ENCODE peak calls at places on chromosome 14, in seven cellular contexts. W is upper lobe of left lung, H is IMR-90, G is AG04450, P is psoas muscle, I is body of pancreas, C is fibroblast of lung. S is an unnamed sample.
A peak's percentile ranks its signal among the peaks of the same experiment; 100 is the strongest.

GRCh38 chr14:94059998-94060397 is 21.0 kb downstream of the DDX24 start:
- DNase-seq in W (no peak), H (no peak), G (no peak), P (no peak), I (no peak), C (no peak), S (no peak)

GRCh38 chr14:91317381-91318313 is 73.1 kb upstream of the GPR68 start:
- DNase-seq in W (peak; percentile 91), H (no peak), G (no peak), P (peak; percentile 84), I (peak; percentile 65), C (peak; percentile 8), S (peak; percentile 24)

GRCh38 chr14:56555921-56556570 is 23.6 kb upstream of the TMEM260 start:
- DNase-seq in W (no peak), H (peak; percentile 43), G (no peak), P (no peak), I (no peak), C (peak; percentile 20), S (no peak)

GRCh38 chr14:49940805-49941421 is 48.0 kb downstream of the ARF6 start:
- DNase-seq in W (no peak), H (peak; percentile 64), G (no peak), P (no peak), I (no peak), C (peak; percentile 71), S (no peak)

GRCh38 chr14:46472261-46472660 is 179.3 kb downstream of the RPL10L start:
- DNase-seq in W (no peak), H (no peak), G (no peak), P (no peak), I (no peak), C (no peak), S (no peak)

GRCh38 chr14:22178330-22178981 is 410.6 kb downstream of the DAD1 start:
- DNase-seq in W (no peak), H (peak; percentile 20), G (no peak), P (no peak), I (no peak), C (peak; percentile 3), S (peak; percentile 11)

GRCh38 chr14:94517641-94518257 is 8.5 kb upstream of the SERPINA12 start:
- DNase-seq in W (no peak), H (no peak), G (no peak), P (no peak), I (no peak), C (no peak), S (no peak)

GRCh38 chr14:101508196-101508947 is 52.9 kb upstream of the DIO3 start:
- DNase-seq in W (no peak), H (no peak), G (no peak), P (peak; percentile 40), I (no peak), C (no peak), S (no peak)

GRCh38 chr14:99910337-99911268 is 117.4 kb downstream of the EML1 start:
- DNase-seq in W (no peak), H (peak; percentile 95), G (peak; percentile 69), P (no peak), I (no peak), C (peak; percentile 94), S (no peak)

GRCh38 chr14:70698288-70698687 is 56.6 kb downstream of the TTC9 start:
- DNase-seq in W (no peak), H (peak; percentile 19), G (no peak), P (no peak), I (peak; percentile 43), C (peak; percentile 62), S (no peak)

GRCh38 chr14:75234173-75234855 is 44.3 kb upstream of the FOS start:
- DNase-seq in W (no peak), H (peak; percentile 90), G (peak; percentile 66), P (no peak), I (peak; percentile 72), C (peak; percentile 96), S (no peak)

GRCh38 chr14:101708853-101709532 is 52.5 kb upstream of the PPP2R5C start:
- DNase-seq in W (peak; percentile 46), H (no peak), G (no peak), P (no peak), I (no peak), C (no peak), S (no peak)

GRCh38 chr14:90348270-90348669 is 16.5 kb upstream of the NRDE2 start:
- DNase-seq in W (no peak), H (no peak), G (no peak), P (no peak), I (no peak), C (no peak), S (no peak)

GRCh38 chr14:30210630-30211029 is 283.0 kb upstream of the PRKD1 start:
- DNase-seq in W (no peak), H (peak; percentile 62), G (no peak), P (no peak), I (no peak), C (peak; percentile 64), S (no peak)

GRCh38 chr14:92542766-92543554 is 29.4 kb downstream of the RIN3 start:
- DNase-seq in W (no peak), H (no peak), G (no peak), P (no peak), I (no peak), C (no peak), S (no peak)

GRCh38 chr14:95760596-95760995 is 46.7 kb upstream of the TCL1A start:
- DNase-seq in W (no peak), H (no peak), G (no peak), P (no peak), I (no peak), C (no peak), S (no peak)

GRCh38 chr14:100654025-100654813 is 67.0 kb upstream of the BEGAIN start:
- DNase-seq in W (no peak), H (no peak), G (no peak), P (no peak), I (no peak), C (no peak), S (no peak)

GRCh38 chr14:96581902-96582640 is 79.9 kb downstream of the PAPOLA start:
- DNase-seq in W (no peak), H (no peak), G (no peak), P (no peak), I (no peak), C (no peak), S (no peak)

GRCh38 chr14:71574976-71575375 is 357.3 kb upstream of the RGS6 start:
- DNase-seq in W (no peak), H (peak; percentile 92), G (peak; percentile 66), P (no peak), I (no peak), C (peak; percentile 94), S (no peak)

GRCh38 chr14:87816421-87816820 is 176.6 kb downstream of the GALC start:
- DNase-seq in W (no peak), H (no peak), G (no peak), P (no peak), I (no peak), C (no peak), S (no peak)

GRCh38 chr14:94780536-94781404 is 10.9 kb upstream of the GSC start:
- DNase-seq in W (no peak), H (no peak), G (no peak), P (no peak), I (no peak), C (no peak), S (no peak)

GRCh38 chr14:104283197-104284106 is 145.1 kb downstream of the KIF26A start:
- DNase-seq in W (peak; percentile 59), H (no peak), G (no peak), P (peak; percentile 45), I (no peak), C (no peak), S (no peak)

GRCh38 chr14:57889245-57889644 is 23.4 kb upstream of the SLC35F4 start:
- DNase-seq in W (no peak), H (no peak), G (no peak), P (no peak), I (peak; percentile 29), C (peak; percentile 26), S (no peak)

GRCh38 chr14:68366656-68367055 is 426.2 kb downstream of the ZFP36L1 start:
- DNase-seq in W (no peak), H (no peak), G (no peak), P (no peak), I (no peak), C (no peak), S (no peak)

GRCh38 chr14:94536836-94537235 is 24.4 kb upstream of the SERPINA4 start:
- DNase-seq in W (no peak), H (no peak), G (no peak), P (no peak), I (no peak), C (no peak), S (no peak)

GRCh38 chr14:101408077-101408831 is 153.0 kb upstream of the DIO3 start:
- DNase-seq in W (peak; percentile 27), H (peak; percentile 90), G (peak; percentile 33), P (no peak), I (no peak), C (peak; percentile 80), S (peak; percentile 21)

GRCh38 chr14:60064491-60065072 is 27.1 kb upstream of the PCNX4 start:
- DNase-seq in W (no peak), H (peak; percentile 55), G (peak; percentile 3), P (no peak), I (no peak), C (peak; percentile 27), S (no peak)
- H3K4me3 ChIP-seq in W (no peak overlapping the region), H (no peak overlapping the region), G (no peak overlapping the region), P (no peak overlapping the region), I (no peak overlapping the region), C (no peak overlapping the region), S (no peak overlapping the region)

DNA sequence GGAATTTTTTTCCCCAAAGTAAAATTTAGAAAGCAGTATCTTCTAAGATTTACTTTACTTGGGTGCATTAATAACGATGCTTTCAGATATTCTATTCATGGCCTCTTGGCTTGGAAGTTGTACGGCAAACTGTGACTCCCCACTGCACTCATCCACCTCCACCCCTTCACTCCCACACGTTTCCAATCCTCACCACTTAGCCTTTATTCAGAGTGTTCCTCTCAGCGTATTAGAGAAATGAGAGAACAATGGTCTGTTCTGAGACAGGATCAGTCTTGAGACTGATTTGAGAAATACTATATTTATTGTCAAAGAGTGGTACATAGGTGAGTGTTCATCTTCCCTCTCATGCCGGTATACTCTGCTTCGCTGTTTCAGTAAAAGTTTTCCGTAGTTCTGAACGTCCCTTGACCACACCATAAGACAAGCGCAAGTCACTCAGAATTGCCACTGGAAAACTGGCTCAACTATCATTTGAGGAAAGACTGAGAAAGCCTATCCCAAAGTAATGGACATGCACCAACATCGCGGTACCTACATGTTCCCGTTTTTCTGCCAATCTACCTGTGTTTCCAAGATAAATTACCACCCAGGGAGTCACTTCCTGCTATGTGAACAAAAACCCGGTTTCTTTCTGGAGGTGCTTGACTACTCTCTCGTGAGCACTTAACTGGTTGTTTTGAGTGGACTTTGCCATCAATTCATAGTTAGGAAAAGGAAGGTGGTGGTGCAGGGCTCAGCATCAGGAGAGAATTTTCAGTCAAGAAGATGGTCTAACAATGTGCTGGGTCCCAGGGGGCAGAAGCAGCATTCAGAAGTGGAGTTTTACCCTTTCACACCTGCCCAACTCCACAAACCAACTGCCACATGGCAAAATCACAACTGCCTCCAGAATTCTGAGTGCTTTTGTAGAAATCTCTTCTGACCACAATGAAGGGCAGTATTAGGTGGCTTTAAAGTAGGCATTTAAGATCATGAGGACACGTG is 1.5 kb downstream of the EGLN3 start:
- DNase-seq in W (no peak), H (no peak), G (no peak), P (no peak), I (no peak), C (no peak), S (no peak)
- H3K27ac ChIP-seq in W (no peak overlapping the region), H (no peak overlapping the region), G (no peak overlapping the region), P (peak overlapping the region; percentile 86), I (no peak overlapping the region), C (no peak overlapping the region), S (no peak overlapping the region)

GRCh38 chr14:105974902-105975301 is 448.5 kb downstream of the TMEM121 start:
- DNase-seq in W (peak; percentile 1), H (no peak), G (no peak), P (no peak), I (no peak), C (no peak), S (no peak)
- H3K9me3 ChIP-seq in W (no peaks in the 10 kb centered on the region), H (peaks cover 28% of the 10 kb centered on the region), G (peaks cover 49% of the 10 kb centered on the region), P (no peaks in the 10 kb centered on the region), I (no peaks in the 10 kb centered on the region), C (no peaks in the 10 kb centered on the region), S (no peaks in the 10 kb centered on the region)

GRCh38 chr14:60646202-60646886 is 2.9 kb downstream of the SIX1 start:
- DNase-seq in W (no peak), H (no peak), G (no peak), P (peak; percentile 51), I (no peak), C (no peak), S (no peak)
- H3K4me3 ChIP-seq in W (no peak overlapping the region), H (peak overlapping the region; percentile 74), G (peak overlapping the region; percentile 88), P (peak overlapping the region; percentile 91), I (no peak overlapping the region), C (peak overlapping the region; percentile 61), S (no peak overlapping the region)